ENCODE peak calls at places on chromosomes 13 and 19, in six cellular contexts. Z, I, F, X, E and Y are unnamed samples. For H3K36me3, the result is how much of the 10 kb centered on the place peaks cover.

GRCh38 chr19:35231956-35232746 is 3.6 kb upstream of the FAM187B start:
- DNase-seq in Z (no peak), I (no peak), F (no peak), X (no peak), E (no peak), Y (no peak)

GRCh38 chr13:39499580-39499979 is 103.4 kb downstream of the LHFPL6 start:
- DNase-seq in Z (no peak), I (no peak), F (no peak), X (no peak), E (no peak), Y (no peak)

GRCh38 chr13:51328488-51328887 is 11.0 kb upstream of the SERPINE3 start:
- DNase-seq in Z (no peak), I (no peak), F (no peak), X (peak), E (no peak), Y (no peak)

GRCh38 chr13:74322562-74322961 is 188.4 kb upstream of the KLF12 start:
- DNase-seq in Z (no peak), I (no peak), F (no peak), X (no peak), E (no peak), Y (no peak)

GRCh38 chr13:41740479-41740878 is 220.4 kb downstream of the VWA8 start:
- DNase-seq in Z (no peak), I (no peak), F (no peak), X (no peak), E (no peak), Y (no peak)

GRCh38 chr19:1979642-1980041 is 35.9 kb downstream of the BTBD2 start:
- DNase-seq in Z (no peak), I (no peak), F (no peak), X (no peak), E (no peak), Y (no peak)

GRCh38 chr13:40446365-40446764 is 220.1 kb downstream of the FOXO1 start:
- DNase-seq in Z (no peak), I (no peak), F (no peak), X (no peak), E (no peak), Y (no peak)

GRCh38 chr19:31354919-31355318 is 5.7 kb upstream of the TSHZ3 start:
- DNase-seq in Z (no peak), I (no peak), F (no peak), X (no peak), E (no peak), Y (no peak)

GRCh38 chr19:14472202-14472961 is 2.8 kb downstream of the PTGER1 start:
- DNase-seq in Z (peak), I (peak), F (peak), X (no peak), E (peak), Y (peak)

GRCh38 chr13:61905054-61905453 is 489.4 kb upstream of the PCDH20 start:
- DNase-seq in Z (no peak), I (no peak), F (no peak), X (no peak), E (no peak), Y (no peak)

GRCh38 chr19:1045247-1045603 is 5.3 kb downstream of the ABCA7 start:
- DNase-seq in Z (no peak), I (peak), F (peak), X (no peak), E (no peak), Y (peak)

GRCh38 chr13:51380269-51380668 is 40.8 kb downstream of the SERPINE3 start:
- DNase-seq in Z (peak), I (no peak), F (no peak), X (no peak), E (no peak), Y (no peak)

GRCh38 chr13:50449465-50449864 is 394.0 kb downstream of the DLEU7 start:
- DNase-seq in Z (no peak), I (no peak), F (no peak), X (no peak), E (no peak), Y (no peak)

GRCh38 chr19:18450934-18451836 is 13.3 kb upstream of the ISYNA1 start:
- DNase-seq in Z (peak), I (peak), F (peak), X (no peak), E (peak), Y (peak)

GRCh38 chr19:29531458-29532025 is 5.7 kb downstream of the VSTM2B start:
- DNase-seq in Z (no peak), I (no peak), F (no peak), X (no peak), E (no peak), Y (peak)

GRCh38 chr13:59494560-59494970 is 669.2 kb downstream of the DIAPH3 start:
- DNase-seq in Z (peak), I (no peak), F (no peak), X (no peak), E (no peak), Y (no peak)

GRCh38 chr13:25473864-25474263 is 102.1 kb downstream of the ATP8A2 start:
- DNase-seq in Z (no peak), I (no peak), F (no peak), X (no peak), E (no peak), Y (no peak)

GRCh38 chr19:35911790-35912189 is 3.7 kb upstream of the TYROBP start:
- DNase-seq in Z (no peak), I (no peak), F (no peak), X (no peak), E (peak), Y (no peak)

GRCh38 chr13:42396501-42396900 is 124.5 kb downstream of the AKAP11 start:
- DNase-seq in Z (no peak), I (no peak), F (no peak), X (no peak), E (no peak), Y (no peak)

GRCh38 chr19:48867119-48867921 is 1.1 kb downstream of the PLEKHA4 start:
- DNase-seq in Z (peak), I (no peak), F (no peak), X (no peak), E (no peak), Y (no peak)

GRCh38 chr19:2743099-2743498 is 3.3 kb upstream of the SLC39A3 start:
- DNase-seq in Z (no peak), I (no peak), F (no peak), X (no peak), E (no peak), Y (no peak)

GRCh38 chr19:55473201-55473600 is 3.2 kb upstream of the ZNF628 start:
- DNase-seq in Z (no peak), I (no peak), F (no peak), X (no peak), E (no peak), Y (no peak)

GRCh38 chr13:53250272-53250875 is 221.8 kb downstream of the OLFM4 start:
- DNase-seq in Z (peak), I (no peak), F (no peak), X (no peak), E (peak), Y (no peak)

GRCh38 chr19:52020506-52020905 is 7.7 kb downstream of the ZNF614 start:
- DNase-seq in Z (no peak), I (no peak), F (no peak), X (no peak), E (no peak), Y (no peak)

GRCh38 chr19:2528543-2529173 is 52.7 kb downstream of the GADD45B start:
- DNase-seq in Z (no peak), I (no peak), F (peak), X (no peak), E (no peak), Y (peak)

GRCh38 chr13:100512422-100512821 is 76.2 kb downstream of the GGACT start:
- DNase-seq in Z (peak), I (no peak), F (no peak), X (no peak), E (no peak), Y (no peak)

GRCh38 chr13:27821566-27821965 is 29.3 kb downstream of the GSX1 start:
- DNase-seq in Z (no peak), I (no peak), F (no peak), X (no peak), E (no peak), Y (no peak)

DNA sequence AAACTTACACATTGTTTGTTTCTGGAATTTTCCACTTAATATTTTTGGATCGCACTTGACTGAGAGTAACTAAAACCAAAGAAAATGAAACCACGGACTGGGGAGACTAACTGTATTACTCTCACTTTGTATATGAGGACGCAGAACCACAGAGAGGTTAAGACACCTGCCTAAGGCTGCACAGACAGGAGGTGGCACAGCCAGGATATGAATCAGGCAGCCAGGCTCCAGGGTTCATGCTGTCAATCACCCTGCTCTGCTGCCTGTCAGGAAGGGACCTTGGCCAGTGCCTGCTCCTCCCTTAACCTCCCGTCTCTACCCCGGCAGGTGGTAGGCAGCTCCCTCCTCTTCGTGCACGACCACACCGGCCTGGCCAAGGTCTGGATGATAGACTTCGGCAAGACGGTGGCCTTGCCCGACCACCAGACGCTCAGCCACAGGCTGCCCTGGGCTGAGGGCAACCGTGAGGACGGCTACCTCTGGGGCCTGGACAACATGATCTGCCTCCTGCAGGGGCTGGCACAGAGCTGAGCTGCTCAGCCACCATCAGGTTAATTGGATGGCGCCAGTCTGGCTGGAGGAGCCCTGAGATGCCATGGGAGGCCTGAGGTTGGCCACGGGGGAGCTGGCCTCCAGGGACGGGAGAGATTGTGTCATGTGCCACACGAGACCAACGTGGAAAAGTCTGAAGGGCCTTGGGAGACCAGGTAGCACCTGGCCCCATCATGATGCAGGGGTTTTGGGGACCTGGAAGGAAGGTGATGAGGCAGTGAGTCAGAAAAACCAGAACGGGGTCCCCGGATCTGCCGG is 11.0 kb downstream of the ACTMAP start:
- DNase-seq in Z (no peak), I (no peak), F (no peak), X (no peak), E (no peak), Y (no peak)
- H3K36me3 ChIP-seq in Z (under half), I (under half), F (under half), X (under half), E (under half), Y (under half)

DNA sequence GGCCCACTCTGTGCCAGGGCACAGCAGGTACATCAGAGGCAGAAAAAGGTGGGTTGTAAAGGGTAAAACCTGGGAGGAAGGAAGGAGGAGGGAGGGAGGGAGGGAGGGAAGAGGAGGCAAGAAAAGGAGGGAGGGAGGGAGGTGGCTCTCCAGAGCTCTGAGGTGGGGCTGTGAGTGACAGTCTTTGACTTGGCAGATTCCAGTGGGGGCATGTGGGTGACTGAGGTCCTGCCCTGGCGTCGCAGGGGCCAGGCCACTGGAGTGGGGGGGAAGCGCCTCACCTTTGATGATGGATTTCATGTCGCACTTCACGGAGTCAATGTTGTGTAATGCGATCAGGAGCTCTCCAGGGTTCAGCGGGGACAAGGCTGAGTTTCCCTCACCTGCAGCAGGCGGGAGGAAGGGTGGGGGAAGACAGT is 6.0 kb upstream of the RSPH6A start:
- DNase-seq in Z (no peak), I (no peak), F (no peak), X (no peak), E (no peak), Y (no peak)
- H3K36me3 ChIP-seq in Z (under half), I (under half), F (under half), X (under half), E (under half), Y (under half)

GRCh38 chr19:54147676-54148075 is 10.1 kb downstream of the CNOT3 start:
- DNase-seq in Z (peak), I (no peak), F (no peak), X (no peak), E (no peak), Y (no peak)

GRCh38 chr19:54148158-54148557 is 10.6 kb downstream of the CNOT3 start:
- DNase-seq in Z (no peak), I (no peak), F (no peak), X (no peak), E (no peak), Y (no peak)

GRCh38 chr19:54152267-54152666 is 7.3 kb downstream of the LENG1 start:
- DNase-seq in Z (no peak), I (no peak), F (no peak), X (no peak), E (no peak), Y (no peak)

GRCh38 chr19:54151362-54152035 is 8.0 kb downstream of the LENG1 start:
- DNase-seq in Z (no peak), I (no peak), F (no peak), X (no peak), E (no peak), Y (no peak)

GRCh38 chr19:54149021-54149812 is 10.3 kb downstream of the LENG1 start:
- DNase-seq in Z (no peak), I (no peak), F (no peak), X (no peak), E (no peak), Y (no peak)
- H3K36me3 ChIP-seq in Z (half or more), I (half or more), F (under half), X (half or more), E (under half), Y (under half)

GRCh38 chr19:23098988-23099387 is 17.8 kb upstream of the ZNF730 start:
- DNase-seq in Z (no peak), I (no peak), F (no peak), X (no peak), E (no peak), Y (no peak)

GRCh38 chr19:23098286-23098685 is 18.5 kb upstream of the ZNF730 start:
- DNase-seq in Z (no peak), I (no peak), F (no peak), X (no peak), E (no peak), Y (no peak)

GRCh38 chr19:23095406-23095805 is 21.4 kb upstream of the ZNF730 start:
- DNase-seq in Z (no peak), I (no peak), F (no peak), X (no peak), E (no peak), Y (no peak)

GRCh38 chr19:23101241-23101640 is 15.6 kb upstream of the ZNF730 start:
- DNase-seq in Z (no peak), I (no peak), F (no peak), X (no peak), E (no peak), Y (no peak)

DNA sequence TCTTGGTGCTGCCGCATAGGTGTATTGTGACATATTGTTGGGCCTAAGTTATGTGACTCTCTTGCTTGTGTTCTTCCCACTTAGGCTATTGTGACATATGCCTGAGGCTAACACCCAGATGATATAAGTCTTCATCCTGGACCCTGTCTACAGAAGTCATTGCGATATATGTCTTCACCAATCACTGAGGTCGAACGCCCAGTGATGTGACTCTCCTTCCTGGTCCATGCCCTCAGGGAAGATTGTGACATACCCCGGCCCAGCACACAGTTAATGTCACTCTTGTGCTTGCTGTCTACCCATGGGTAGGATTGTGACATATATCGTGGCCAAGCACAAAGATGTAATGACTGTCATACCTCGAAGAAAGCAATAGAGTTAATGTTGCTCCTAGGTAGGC is 16.9 kb upstream of the ZNF730 start:
- DNase-seq in Z (no peak), I (no peak), F (no peak), X (no peak), E (no peak), Y (no peak)
- H3K36me3 ChIP-seq in Z (under half), I (under half), F (under half), X (half or more), E (under half), Y (under half)

GRCh38 chr19:8529369-8530006 is 15.5 kb upstream of the ZNF414 start:
- DNase-seq in Z (no peak), I (no peak), F (no peak), X (no peak), E (no peak), Y (no peak)

GRCh38 chr19:8531470-8531869 is 17.5 kb upstream of the ZNF414 start:
- DNase-seq in Z (no peak), I (no peak), F (no peak), X (no peak), E (no peak), Y (no peak)

GRCh38 chr19:8532170-8532569 is 18.2 kb upstream of the ZNF414 start:
- DNase-seq in Z (no peak), I (no peak), F (no peak), X (no peak), E (no peak), Y (no peak)

GRCh38 chr19:8528500-8528899 is 14.5 kb upstream of the ZNF414 start:
- DNase-seq in Z (peak), I (no peak), F (no peak), X (no peak), E (no peak), Y (no peak)

GRCh38 chr19:8530061-8530679 is 16.2 kb upstream of the ZNF414 start:
- DNase-seq in Z (no peak), I (no peak), F (no peak), X (no peak), E (no peak), Y (no peak)
- H3K36me3 ChIP-seq in Z (under half), I (half or more), F (under half), X (under half), E (under half), Y (under half)

GRCh38 chr13:35984287-35984686 is 146.9 kb downstream of the DCLK1 start:
- DNase-seq in Z (no peak), I (no peak), F (no peak), X (no peak), E (no peak), Y (no peak)

GRCh38 chr13:35984776-35985453 is 146.3 kb downstream of the DCLK1 start:
- DNase-seq in Z (no peak), I (no peak), F (no peak), X (no peak), E (no peak), Y (no peak)

GRCh38 chr13:35979378-35979911 is 151.7 kb downstream of the DCLK1 start:
- DNase-seq in Z (peak), I (no peak), F (peak), X (no peak), E (peak), Y (peak)

GRCh38 chr13:35978607-35979316 is 152.4 kb downstream of the DCLK1 start:
- DNase-seq in Z (peak), I (no peak), F (no peak), X (no peak), E (peak), Y (no peak)

GRCh38 chr13:35983206-35983605 is 148.0 kb downstream of the DCLK1 start:
- DNase-seq in Z (no peak), I (no peak), F (no peak), X (no peak), E (no peak), Y (no peak)
- H3K36me3 ChIP-seq in Z (under half), I (under half), F (under half), X (under half), E (under half), Y (under half)

GRCh38 chr19:10395003-10395402 is 8.3 kb downstream of the CDC37 start:
- DNase-seq in Z (no peak), I (no peak), F (no peak), X (no peak), E (no peak), Y (no peak)

GRCh38 chr19:10392120-10392519 is 11.2 kb downstream of the CDC37 start:
- DNase-seq in Z (no peak), I (no peak), F (no peak), X (no peak), E (no peak), Y (no peak)

GRCh38 chr19:10395436-10395835 is 7.9 kb downstream of the CDC37 start:
- DNase-seq in Z (no peak), I (no peak), F (no peak), X (no peak), E (no peak), Y (no peak)

GRCh38 chr19:10390652-10391286 is 10.4 kb upstream of the TYK2 start:
- DNase-seq in Z (peak), I (peak), F (peak), X (no peak), E (peak), Y (no peak)

DNA sequence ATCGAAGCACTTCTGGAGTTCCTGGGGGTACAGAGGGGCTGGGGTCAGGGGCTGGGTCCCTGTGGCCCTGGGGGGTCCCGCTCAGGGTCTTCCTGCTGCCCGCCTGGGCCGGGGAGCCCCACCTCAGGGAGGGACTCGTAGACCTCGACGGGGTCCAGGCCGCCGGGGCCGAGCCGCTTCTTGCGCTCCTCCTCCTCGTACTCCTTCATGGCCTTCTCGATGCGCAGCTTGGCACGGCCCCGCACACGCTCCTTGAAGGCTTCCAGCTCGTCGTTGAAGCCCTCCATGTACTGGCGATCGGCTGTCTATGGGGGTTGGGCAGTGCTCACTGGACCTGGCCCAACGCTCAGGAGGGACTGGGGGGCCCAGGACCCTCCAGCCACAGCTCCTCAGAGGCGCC is 10.2 kb downstream of the CDC37 start:
- DNase-seq in Z (no peak), I (no peak), F (no peak), X (no peak), E (no peak), Y (no peak)
- H3K36me3 ChIP-seq in Z (under half), I (under half), F (under half), X (under half), E (under half), Y (under half)

GRCh38 chr13:110436276-110436675 is 125.2 kb downstream of the RAB20 start:
- DNase-seq in Z (peak), I (no peak), F (no peak), X (no peak), E (no peak), Y (no peak)
- H3K36me3 ChIP-seq in Z (under half), I (under half), F (under half), X (under half), E (under half), Y (under half)